ENCODE peak calls at places on chromosome 16, in nine cellular contexts. Y is H1; Q is fibroblast of villous mesenchyme; T is mucosa of gallbladder; A is AG09319; P is stimulated activated CD4-positive, alpha-beta T cell treated with anti-CD3 and anti-CD28 coated beads, Interleukin-1b, Interleukin-23, amount 100 ng/mL, for 1 hour; V is NCI-H446 treated with DMSO at 0.1 percent for 48 hours; U is pancreas; B is activated naive CD4-positive, alpha-beta T cell treated with anti-CD3 and anti-CD28 coated beads, Interleukin-2, amount 50 U/mL, for 72 hours. L is an unnamed sample.

GRCh38 chr16:68281368-68282063 is 17.2 kb downstream of the SLC7A6 start:
- DNase-seq in Y (no peak), Q (no peak), T (no peak), A (no peak), P (no peak), V (no peak), U (no peak), B (no peak), L (no peak)

GRCh38 chr16:25192096-25192495 is 24.7 kb upstream of the AQP8 start:
- DNase-seq in Y (no peak), Q (peak; percentile 59), T (no peak), A (peak; percentile 8), P (no peak), V (no peak), U (no peak), B (no peak), L (no peak)

GRCh38 chr16:67014641-67015315 is 14.2 kb upstream of the CBFB start:
- DNase-seq in Y (no peak), Q (no peak), T (no peak), A (no peak), P (no peak), V (no peak), U (no peak), B (no peak), L (no peak)

GRCh38 chr16:27966756-27967155 is 96.8 kb downstream of the GSG1L start:
- DNase-seq in Y (no peak), Q (no peak), T (no peak), A (no peak), P (no peak), V (no peak), U (no peak), B (no peak), L (no peak)

GRCh38 chr16:5756969-5757368 is 659.4 kb upstream of the EEF2KMT start:
- DNase-seq in Y (no peak), Q (no peak), T (no peak), A (no peak), P (no peak), V (no peak), U (no peak), B (no peak), L (no peak)

GRCh38 chr16:57725077-57725953 is 10.3 kb upstream of the KATNB1 start:
- DNase-seq in Y (no peak), Q (no peak), T (no peak), A (no peak), P (no peak), V (no peak), U (no peak), B (no peak), L (no peak)

GRCh38 chr16:67936876-67937605 is 391 bp upstream of the PSMB10 start:
- DNase-seq in Y (no peak), Q (no peak), T (peak; percentile 77), A (no peak), P (peak; percentile 35), V (no peak), U (no peak), B (peak; percentile 85), L (peak; percentile 86)

GRCh38 chr16:12147681-12148479 is 171.3 kb downstream of the SNX29 start:
- DNase-seq in Y (peak; percentile 21), Q (no peak), T (no peak), A (no peak), P (no peak), V (peak; percentile 38), U (no peak), B (no peak), L (peak; percentile 31)

GRCh38 chr16:67299269-67299668 is 19.9 kb downstream of the PLEKHG4 start:
- DNase-seq in Y (no peak), Q (no peak), T (no peak), A (no peak), P (no peak), V (no peak), U (no peak), B (peak; percentile 45), L (no peak)

GRCh38 chr16:457732-458400 is 32.4 kb downstream of the RAB11FIP3 start:
- DNase-seq in Y (no peak), Q (peak; percentile 44), T (no peak), A (no peak), P (no peak), V (no peak), U (peak; percentile 43), B (no peak), L (no peak)

GRCh38 chr16:1492923-1493745 is at the start of gene TELO2:
- DNase-seq in Y (peak; percentile 23), Q (peak; percentile 79), T (peak; percentile 75), A (peak; percentile 23), P (peak; percentile 72), V (peak; percentile 36), U (peak; percentile 83), B (peak; percentile 89), L (peak; percentile 83)

GRCh38 chr16:22787456-22788189 is 26.3 kb upstream of the HS3ST2 start:
- DNase-seq in Y (no peak), Q (peak; percentile 1), T (no peak), A (peak; percentile 46), P (no peak), V (no peak), U (no peak), B (no peak), L (no peak)

GRCh38 chr16:17416461-17417221 is 54.1 kb downstream of the XYLT1 start:
- DNase-seq in Y (no peak), Q (peak; percentile 39), T (peak; percentile 31), A (no peak), P (peak; percentile 2), V (no peak), U (peak; percentile 38), B (peak; percentile 66), L (peak; percentile 86)

GRCh38 chr16:47713225-47713595 is 252.1 kb downstream of the PHKB start:
- DNase-seq in Y (no peak), Q (peak; percentile 90), T (no peak), A (no peak), P (no peak), V (no peak), U (no peak), B (no peak), L (no peak)

GRCh38 chr16:56561126-56561525 is 3.7 kb upstream of the MT4 start:
- DNase-seq in Y (no peak), Q (no peak), T (no peak), A (no peak), P (no peak), V (no peak), U (no peak), B (no peak), L (no peak)

GRCh38 chr16:84183911-84184310 is 2.9 kb downstream of the TAF1C start:
- DNase-seq in Y (no peak), Q (no peak), T (no peak), A (no peak), P (no peak), V (no peak), U (no peak), B (no peak), L (no peak)

GRCh38 chr16:87129771-87130170 is 187.4 kb downstream of the C16orf95 start:
- DNase-seq in Y (no peak), Q (no peak), T (no peak), A (no peak), P (no peak), V (no peak), U (no peak), B (no peak), L (no peak)

GRCh38 chr16:1651055-1651454 is 27.0 kb upstream of the JPT2 start:
- DNase-seq in Y (no peak), Q (peak; percentile 17), T (no peak), A (no peak), P (no peak), V (no peak), U (no peak), B (no peak), L (no peak)

GRCh38 chr16:77840623-77841274 is 52.4 kb downstream of the VAT1L start:
- DNase-seq in Y (no peak), Q (peak; percentile 83), T (no peak), A (peak; percentile 45), P (no peak), V (no peak), U (no peak), B (no peak), L (no peak)

GRCh38 chr16:54282202-54282922 is 4.2 kb downstream of the IRX3 start:
- DNase-seq in Y (no peak), Q (peak; percentile 36), T (no peak), A (no peak), P (no peak), V (no peak), U (peak; percentile 42), B (no peak), L (no peak)

GRCh38 chr16:70656712-70657263 is 10.4 kb downstream of the IL34 start:
- DNase-seq in Y (no peak), Q (no peak), T (no peak), A (no peak), P (no peak), V (no peak), U (no peak), B (no peak), L (no peak)

GRCh38 chr16:65728172-65728571 is 606.3 kb upstream of the CDH11 start:
- DNase-seq in Y (no peak), Q (no peak), T (no peak), A (no peak), P (no peak), V (no peak), U (no peak), B (no peak), L (no peak)

GRCh38 chr16:54305066-54305465 is 18.5 kb upstream of the IRX3 start:
- DNase-seq in Y (no peak), Q (no peak), T (no peak), A (no peak), P (no peak), V (no peak), U (no peak), B (no peak), L (no peak)

GRCh38 chr16:48829361-48829760 is 219.4 kb upstream of the N4BP1 start:
- DNase-seq in Y (no peak), Q (no peak), T (no peak), A (no peak), P (no peak), V (no peak), U (no peak), B (no peak), L (no peak)

GRCh38 chr16:1311738-1312458 is 2.5 kb downstream of the UBE2I start:
- DNase-seq in Y (no peak), Q (peak; percentile 46), T (no peak), A (no peak), P (no peak), V (no peak), U (no peak), B (no peak), L (no peak)

GRCh38 chr16:58661199-58661830 is 23.3 kb downstream of the SLC38A7 start:
- DNase-seq in Y (peak; percentile 19), Q (peak; percentile 86), T (peak; percentile 67), A (peak; percentile 62), P (no peak), V (peak; percentile 31), U (peak; percentile 70), B (no peak), L (peak; percentile 12)

GRCh38 chr16:52068447-52069074 is 478.4 kb downstream of the TOX3 start:
- DNase-seq in Y (peak; percentile 3), Q (peak; percentile 9), T (peak; percentile 38), A (no peak), P (no peak), V (peak; percentile 23), U (peak; percentile 39), B (no peak), L (no peak)

GRCh38 chr16:19346335-19346922 is 60.9 kb downstream of the CLEC19A start:
- DNase-seq in Y (no peak), Q (no peak), T (no peak), A (no peak), P (no peak), V (no peak), U (no peak), B (no peak), L (no peak)

GRCh38 chr16:66441586-66442375 is 14.7 kb downstream of the BEAN1 start:
- DNase-seq in Y (no peak), Q (no peak), T (no peak), A (no peak), P (no peak), V (no peak), U (no peak), B (no peak), L (no peak)

GRCh38 chr16:79918916-79919315 is 318.4 kb upstream of the MAF start:
- DNase-seq in Y (no peak), Q (no peak), T (no peak), A (no peak), P (no peak), V (no peak), U (no peak), B (no peak), L (no peak)

GRCh38 chr16:67372664-67373063 is 20.6 kb downstream of the TPPP3 start:
- DNase-seq in Y (no peak), Q (peak; percentile 41), T (no peak), A (peak; percentile 11), P (no peak), V (peak; percentile 3), U (no peak), B (no peak), L (no peak)

L was measured in naive B cell.